ENCODE peak calls at places on chromosome 16, in seven cellular contexts. Z is Panc1, W is GM23338, S is HCT116, O is esophagus muscularis mucosa, G is stomach, L is H1. J is an unnamed sample.

GRCh38 chr16:4538067-4538385 is 547 bp downstream of the CDIP1 start:
- DNase-seq in Z (no peak), W (no peak), S (no peak), O (no peak), G (no peak), L (no peak), J (no peak)

GRCh38 chr16:19481291-19481690 is 40.6 kb downstream of the GDE1 start:
- DNase-seq in Z (no peak), W (no peak), S (no peak), O (no peak), G (no peak), L (no peak), J (no peak)

GRCh38 chr16:35752012-35752772 is 2292.8 kb downstream of the TP53TG3F start:
- DNase-seq in Z (no peak), W (no peak), S (no peak), O (peak; percentile 72), G (no peak), L (no peak), J (no peak)

GRCh38 chr16:87713469-87714229 is 52.1 kb downstream of the KLHDC4 start:
- DNase-seq in Z (no peak), W (no peak), S (no peak), O (no peak), G (no peak), L (no peak), J (no peak)

GRCh38 chr16:67967183-67967955 is 1.1 kb downstream of the SLC12A4 start:
- DNase-seq in Z (no peak), W (no peak), S (no peak), O (no peak), G (no peak), L (no peak), J (no peak)

GRCh38 chr16:85221810-85222150 is 109.5 kb upstream of the CIBAR2 start:
- DNase-seq in Z (no peak), W (no peak), S (no peak), O (no peak), G (no peak), L (no peak), J (no peak)

GRCh38 chr16:50050802-50051201 is 15.0 kb upstream of the HEATR3 start:
- DNase-seq in Z (no peak), W (no peak), S (no peak), O (no peak), G (no peak), L (no peak), J (no peak)

GRCh38 chr16:68644715-68645493 is at the start of gene CDH3:
- DNase-seq in Z (no peak), W (peak; percentile 95), S (peak; percentile 67), O (no peak), G (peak; percentile 63), L (peak; percentile 93), J (no peak)

GRCh38 chr16:4936181-4936990 is 562 bp downstream of the PPL start:
- DNase-seq in Z (no peak), W (peak; percentile 82), S (no peak), O (no peak), G (peak; percentile 38), L (peak; percentile 80), J (no peak)

GRCh38 chr16:27316038-27316680 is 2.4 kb downstream of the IL4R start:
- DNase-seq in Z (no peak), W (no peak), S (no peak), O (no peak), G (no peak), L (no peak), J (no peak)

GRCh38 chr16:67961551-67961957 is 6.9 kb downstream of the SLC12A4 start:
- DNase-seq in Z (no peak), W (no peak), S (no peak), O (no peak), G (peak; percentile 91), L (no peak), J (no peak)

GRCh38 chr16:29306201-29306600 is 100.3 kb downstream of the NPIPB11 start:
- DNase-seq in Z (no peak), W (no peak), S (no peak), O (no peak), G (no peak), L (no peak), J (no peak)

GRCh38 chr16:29303520-29303919 is 103.0 kb downstream of the NPIPB11 start:
- DNase-seq in Z (no peak), W (no peak), S (no peak), O (no peak), G (no peak), L (no peak), J (no peak)

GRCh38 chr16:29302976-29303375 is 103.5 kb downstream of the NPIPB11 start:
- DNase-seq in Z (no peak), W (no peak), S (no peak), O (no peak), G (no peak), L (no peak), J (no peak)

GRCh38 chr16:29306953-29307597 is 99.4 kb downstream of the NPIPB11 start:
- DNase-seq in Z (no peak), W (no peak), S (no peak), O (no peak), G (no peak), L (no peak), J (no peak)

GRCh38 chr16:29304251-29304900 is 102.1 kb downstream of the NPIPB11 start:
- DNase-seq in Z (no peak), W (no peak), S (no peak), O (no peak), G (no peak), L (no peak), J (no peak)
- H3K4me3 ChIP-seq in Z (no peak overlapping the region), W (no peak overlapping the region), S (no peak overlapping the region), O (no peak overlapping the region), G (no peak overlapping the region), L (no peak overlapping the region), J (no peak overlapping the region)

DNA sequence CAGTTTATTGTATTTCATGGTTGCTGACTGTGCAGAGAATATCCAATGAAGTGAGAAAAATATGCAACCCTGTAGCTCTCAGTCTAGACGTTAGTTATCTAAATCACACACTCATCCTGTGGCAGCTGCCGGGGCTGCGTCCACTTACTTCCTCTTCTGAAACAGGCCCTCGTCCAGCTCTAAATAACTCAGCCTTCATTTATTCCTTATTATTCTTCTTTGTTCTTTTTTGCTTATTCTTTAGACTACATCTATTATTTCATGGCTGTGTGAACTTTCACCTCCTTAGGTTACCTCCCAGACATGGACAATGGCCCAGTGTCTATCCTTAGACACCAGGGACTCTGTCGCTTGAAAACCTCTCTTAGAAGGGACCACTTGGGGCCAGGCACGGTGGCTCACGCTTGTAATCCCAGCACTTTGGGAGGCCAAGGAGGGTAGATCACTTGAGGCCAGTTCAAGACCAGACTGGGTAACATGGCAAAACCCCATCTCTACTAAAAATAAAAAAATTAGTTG is 3.4 kb upstream of the THUMPD1 start:
- DNase-seq in Z (no peak), W (no peak), S (no peak), O (peak; percentile 45), G (no peak), L (no peak), J (no peak)
- TF ChIP-seq POLR2AphosphoS5 in Z (no peak), W (no peak), S (no peak), O (no peak), G (no peak), L (no peak), J (no peak)

DNA sequence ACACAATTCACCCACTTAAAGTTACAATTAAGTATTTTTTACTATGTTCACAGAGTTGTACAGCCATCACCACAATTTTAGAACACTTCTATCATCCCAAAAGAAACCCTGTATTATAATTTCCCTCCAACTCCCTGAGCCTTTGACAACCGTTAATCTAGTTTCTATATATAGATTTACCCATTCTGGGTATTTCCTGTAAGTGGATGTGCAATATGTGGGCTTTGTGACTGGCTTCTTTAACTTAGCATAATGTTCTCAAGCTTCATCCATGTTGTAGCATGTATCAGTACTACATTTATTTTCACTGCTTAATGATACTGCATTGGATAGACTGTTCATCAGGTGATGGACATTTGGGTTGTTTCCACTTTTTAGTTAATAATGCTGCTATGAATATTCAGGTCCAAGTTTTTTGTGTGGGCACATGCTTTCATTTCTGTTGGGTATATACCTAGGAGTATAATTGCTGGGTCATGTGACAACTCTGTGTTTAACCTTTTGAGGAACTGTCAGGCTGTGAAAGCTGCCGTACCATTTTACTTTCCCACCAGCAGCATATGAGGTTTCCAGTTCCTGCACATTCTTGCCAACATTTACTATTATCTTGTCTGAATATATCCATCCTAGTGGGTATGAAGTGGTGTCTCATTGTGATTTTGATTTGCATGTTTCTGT is 16.3 kb downstream of the REXO5 start:
- DNase-seq in Z (no peak), W (no peak), S (no peak), O (no peak), G (no peak), L (no peak), J (no peak)
- H3K4me3 ChIP-seq in Z (no peak overlapping the region), W (no peak overlapping the region), S (no peak overlapping the region), O (no peak overlapping the region), G (no peak overlapping the region), L (no peak overlapping the region), J (no peak overlapping the region)

DNA sequence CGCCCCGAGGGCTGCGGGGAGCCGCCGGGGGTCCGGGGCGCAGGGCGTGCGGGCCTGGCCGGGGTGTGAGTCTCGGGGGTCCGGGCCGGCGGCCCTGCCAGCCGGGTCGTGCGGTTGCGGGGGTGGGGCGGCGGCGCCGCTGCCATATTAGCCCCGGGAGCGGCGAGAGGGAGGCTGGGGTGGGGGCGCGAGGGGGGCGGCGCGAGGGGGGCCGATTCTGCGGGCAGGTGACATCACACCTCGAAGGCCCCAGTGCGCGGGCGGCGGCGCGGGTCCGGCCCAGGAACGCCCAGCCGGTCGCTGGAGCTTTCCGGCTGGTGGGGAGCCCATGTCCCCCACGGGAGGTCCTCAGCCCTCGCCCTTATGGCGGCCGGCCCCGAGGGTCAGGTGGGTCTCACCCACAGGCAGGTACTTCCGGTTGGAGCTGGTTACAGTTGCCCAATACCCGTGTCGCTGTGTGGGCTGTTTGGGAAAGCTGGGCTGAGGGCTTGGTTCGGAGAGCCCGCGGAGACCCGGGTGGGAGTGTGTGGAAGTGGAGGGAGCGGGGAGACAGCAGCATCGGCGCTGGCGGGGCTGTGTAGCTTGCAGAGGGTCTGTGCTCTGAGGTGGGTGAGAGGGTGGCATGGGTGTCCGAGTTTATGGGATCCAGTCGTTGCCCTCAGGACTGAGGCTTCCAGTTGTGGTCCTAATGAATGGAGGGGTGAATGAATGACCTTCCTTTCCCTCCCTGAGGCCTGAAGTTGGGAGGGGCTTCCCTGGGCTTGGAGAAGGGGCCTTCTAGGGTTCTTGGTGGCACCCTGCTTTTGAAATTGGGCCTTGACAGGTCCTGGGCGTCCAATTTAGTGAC is 804 bp downstream of the ATP6V0C start:
- DNase-seq in Z (no peak), W (peak; percentile 52), S (no peak), O (no peak), G (peak; percentile 43), L (no peak), J (no peak)
- TF ChIP-seq POLR2AphosphoS5 in Z (no peak), W (no peak), S (no peak), O (peak; percentile 27), G (no peak), L (no peak), J (no peak)

DNA sequence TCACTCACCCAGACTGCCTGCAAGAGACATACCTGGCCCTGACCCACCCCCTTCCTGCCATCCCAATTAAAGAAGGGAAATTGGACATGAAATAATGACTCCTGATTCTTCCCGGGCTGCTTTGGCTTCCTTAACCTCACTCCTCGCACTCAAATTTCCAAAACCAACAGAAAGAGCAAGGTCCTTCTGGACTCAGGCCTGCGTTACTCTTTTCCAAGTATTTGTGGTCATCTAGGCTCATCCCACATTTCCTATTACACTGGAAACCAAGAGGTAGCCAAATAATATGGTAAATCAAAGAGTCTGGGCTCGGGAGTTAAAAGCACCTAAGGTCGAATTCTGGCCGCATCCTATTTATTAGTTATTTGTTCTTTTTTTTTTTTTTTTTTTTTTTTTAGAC is 359.3 kb downstream of the NPIPA8 start:
- DNase-seq in Z (no peak), W (no peak), S (no peak), O (no peak), G (no peak), L (no peak), J (no peak)
- H3K4me3 ChIP-seq in Z (no peak overlapping the region), W (no peak overlapping the region), S (no peak overlapping the region), O (no peak overlapping the region), G (no peak overlapping the region), L (no peak overlapping the region), J (no peak overlapping the region)

GRCh38 chr16:86343111-86343642 is 167.2 kb upstream of the FOXF1 start:
- DNase-seq in Z (no peak), W (no peak), S (no peak), O (peak; percentile 95), G (peak; percentile 42), L (no peak), J (no peak)
- TF ChIP-seq POLR2AphosphoS5 in Z (no peak), W (no peak), S (no peak), O (peak; percentile 97), G (peak; percentile 99), L (no peak), J (no peak)

J was measured in SK-N-MC.